ENCODE peak calls at places on chromosomes 3 and 15, in six cellular contexts. One of them, this sample, is unnamed.
A peak's percentile ranks its signal among the peaks of the same experiment; 100 is the strongest.

GRCh38 chr15:48168626-48169025 is 9.5 kb downstream of the MYEF2 start:
- DNase-seq in mucosa of descending colon: no peak
- DNase-seq in psoas muscle: no peak
- DNase-seq in fibroblast of lung: no peak
- DNase-seq in spleen: no peak
- DNase-seq in cardiac muscle cell: no peak
- DNase-seq in this sample: no peak

GRCh38 chr15:65067645-65068416 is at the start of gene RASL12:
- DNase-seq in spleen: no peak
- DNase-seq in psoas muscle: no peak
- DNase-seq in fibroblast of lung: peak; percentile 34
- DNase-seq in cardiac muscle cell: no peak
- DNase-seq in mucosa of descending colon: no peak
- DNase-seq in this sample: peak; percentile 78

GRCh38 chr3:67614195-67614594 is 40.2 kb downstream of the SUCLG2 start:
- DNase-seq in cardiac muscle cell: no peak
- DNase-seq in psoas muscle: no peak
- DNase-seq in mucosa of descending colon: no peak
- DNase-seq in fibroblast of lung: no peak
- DNase-seq in spleen: no peak
- DNase-seq in this sample: peak; percentile 44

GRCh38 chr15:91926871-91927270 is 73.4 kb downstream of the SLCO3A1 start:
- DNase-seq in fibroblast of lung: no peak
- DNase-seq in cardiac muscle cell: peak; percentile 85
- DNase-seq in spleen: no peak
- DNase-seq in mucosa of descending colon: no peak
- DNase-seq in psoas muscle: no peak
- DNase-seq in this sample: no peak

GRCh38 chr15:89785771-89786135 is 9.6 kb downstream of the MESP2 start:
- DNase-seq in psoas muscle: no peak
- DNase-seq in spleen: no peak
- DNase-seq in cardiac muscle cell: peak; percentile 76
- DNase-seq in mucosa of descending colon: no peak
- DNase-seq in fibroblast of lung: no peak
- DNase-seq in this sample: no peak

GRCh38 chr3:178454714-178455113 is 81.5 kb upstream of the KCNMB2 start:
- DNase-seq in fibroblast of lung: peak; percentile 58
- DNase-seq in psoas muscle: peak; percentile 45
- DNase-seq in spleen: no peak
- DNase-seq in cardiac muscle cell: peak; percentile 70
- DNase-seq in mucosa of descending colon: peak; percentile 49
- DNase-seq in this sample: peak; percentile 33

GRCh38 chr3:112013058-112013783 is 14.5 kb downstream of the TAGLN3 start:
- DNase-seq in cardiac muscle cell: peak; percentile 85
- DNase-seq in psoas muscle: peak; percentile 51
- DNase-seq in fibroblast of lung: peak; percentile 84
- DNase-seq in mucosa of descending colon: peak; percentile 59
- DNase-seq in spleen: peak; percentile 83
- DNase-seq in this sample: peak; percentile 80

GRCh38 chr3:124053871-124054270 is 61.9 kb upstream of the ROPN1 start:
- DNase-seq in spleen: no peak
- DNase-seq in cardiac muscle cell: no peak
- DNase-seq in psoas muscle: no peak
- DNase-seq in fibroblast of lung: no peak
- DNase-seq in mucosa of descending colon: no peak
- DNase-seq in this sample: no peak

GRCh38 chr3:4809970-4810369 is 169.3 kb upstream of the BHLHE40 start:
- DNase-seq in spleen: no peak
- DNase-seq in fibroblast of lung: no peak
- DNase-seq in mucosa of descending colon: no peak
- DNase-seq in cardiac muscle cell: no peak
- DNase-seq in psoas muscle: no peak
- DNase-seq in this sample: no peak

GRCh38 chr15:37788767-37789391 is 145.6 kb upstream of the TMCO5A start:
- DNase-seq in spleen: no peak
- DNase-seq in fibroblast of lung: no peak
- DNase-seq in mucosa of descending colon: no peak
- DNase-seq in psoas muscle: no peak
- DNase-seq in cardiac muscle cell: no peak
- DNase-seq in this sample: no peak

GRCh38 chr15:89081878-89082277 is 6.4 kb upstream of the ABHD2 start:
- DNase-seq in cardiac muscle cell: no peak
- DNase-seq in psoas muscle: no peak
- DNase-seq in spleen: no peak
- DNase-seq in fibroblast of lung: no peak
- DNase-seq in mucosa of descending colon: no peak
- DNase-seq in this sample: no peak

GRCh38 chr3:158313344-158313927 is 203.5 kb downstream of the RSRC1 start:
- DNase-seq in cardiac muscle cell: peak; percentile 53
- DNase-seq in spleen: no peak
- DNase-seq in fibroblast of lung: peak; percentile 48
- DNase-seq in psoas muscle: no peak
- DNase-seq in mucosa of descending colon: no peak
- DNase-seq in this sample: peak; percentile 27

GRCh38 chr15:25170113-25170731 is 215.4 kb downstream of the SNRPN start:
- DNase-seq in spleen: peak; percentile 65
- DNase-seq in cardiac muscle cell: no peak
- DNase-seq in psoas muscle: peak; percentile 4
- DNase-seq in mucosa of descending colon: peak; percentile 33
- DNase-seq in fibroblast of lung: no peak
- DNase-seq in this sample: no peak
- H3K9me3 ChIP-seq in spleen: peaks cover 45% of the 10 kb centered on the region
- H3K9me3 ChIP-seq in cardiac muscle cell: no peaks in the 10 kb centered on the region
- H3K9me3 ChIP-seq in psoas muscle: peaks cover 17% of the 10 kb centered on the region
- H3K9me3 ChIP-seq in mucosa of descending colon: peaks cover 77% of the 10 kb centered on the region
- H3K9me3 ChIP-seq in fibroblast of lung: no peaks in the 10 kb centered on the region
- H3K9me3 ChIP-seq in this sample: peaks cover 5% of the 10 kb centered on the region

DNA sequence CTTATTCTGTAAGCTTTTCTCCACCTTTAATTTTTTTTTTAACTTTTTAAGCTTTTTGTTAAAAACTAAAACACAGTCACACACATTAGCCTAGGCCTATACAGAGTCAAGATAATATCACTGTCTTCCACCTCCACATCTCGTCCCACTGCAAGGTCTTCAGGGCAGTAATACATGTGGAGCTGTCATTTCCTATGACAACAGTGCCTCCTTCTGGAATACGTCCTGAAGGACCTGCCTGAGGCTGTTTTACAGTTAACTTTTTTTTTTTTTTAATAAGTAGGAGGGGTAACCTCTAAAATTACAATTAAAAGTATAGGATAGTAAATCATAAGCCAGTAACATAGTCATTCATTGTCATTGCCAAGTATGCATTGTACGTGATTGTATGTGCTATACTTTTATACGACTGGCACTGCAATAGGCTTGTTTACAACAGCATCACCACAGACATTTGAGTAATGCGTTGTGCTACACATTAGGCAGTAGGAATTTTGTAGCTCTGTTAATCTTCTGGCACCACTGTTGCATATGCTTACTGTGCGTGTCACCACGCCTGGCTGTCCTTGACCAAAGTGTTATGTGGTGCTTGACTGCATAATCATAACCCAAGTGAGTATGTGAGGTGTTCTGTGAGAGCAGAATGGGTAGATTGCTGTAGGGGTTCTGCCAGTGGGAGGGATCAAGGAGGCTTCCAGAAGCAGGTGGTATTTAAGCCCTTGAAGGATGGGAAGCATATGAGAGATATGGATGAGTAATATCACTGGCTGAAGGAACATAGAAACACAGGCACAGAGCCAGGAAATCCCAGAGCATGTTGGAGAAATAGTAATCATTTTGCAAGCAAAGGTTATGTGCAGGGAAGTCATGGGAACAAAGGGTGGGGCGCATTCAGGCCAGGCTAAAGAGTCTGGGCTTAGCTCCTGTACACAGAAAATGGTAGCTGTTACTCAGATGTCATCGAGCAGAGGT is 18.3 kb downstream of the FBXO22 start:
- DNase-seq in cardiac muscle cell: peak; percentile 84
- DNase-seq in psoas muscle: peak; percentile 17
- DNase-seq in fibroblast of lung: peak; percentile 92
- DNase-seq in mucosa of descending colon: no peak
- DNase-seq in spleen: no peak
- DNase-seq in this sample: peak; percentile 67
- TF ChIP-seq CTCF in cardiac muscle cell: peak; percentile 49
- TF ChIP-seq CTCF in psoas muscle: peak; percentile 32
- TF ChIP-seq CTCF in fibroblast of lung: peak; percentile 52
- TF ChIP-seq CTCF in mucosa of descending colon: peak; percentile 23
- TF ChIP-seq CTCF in spleen: peak; percentile 35
- TF ChIP-seq CTCF in this sample: peak; percentile 67

DNA sequence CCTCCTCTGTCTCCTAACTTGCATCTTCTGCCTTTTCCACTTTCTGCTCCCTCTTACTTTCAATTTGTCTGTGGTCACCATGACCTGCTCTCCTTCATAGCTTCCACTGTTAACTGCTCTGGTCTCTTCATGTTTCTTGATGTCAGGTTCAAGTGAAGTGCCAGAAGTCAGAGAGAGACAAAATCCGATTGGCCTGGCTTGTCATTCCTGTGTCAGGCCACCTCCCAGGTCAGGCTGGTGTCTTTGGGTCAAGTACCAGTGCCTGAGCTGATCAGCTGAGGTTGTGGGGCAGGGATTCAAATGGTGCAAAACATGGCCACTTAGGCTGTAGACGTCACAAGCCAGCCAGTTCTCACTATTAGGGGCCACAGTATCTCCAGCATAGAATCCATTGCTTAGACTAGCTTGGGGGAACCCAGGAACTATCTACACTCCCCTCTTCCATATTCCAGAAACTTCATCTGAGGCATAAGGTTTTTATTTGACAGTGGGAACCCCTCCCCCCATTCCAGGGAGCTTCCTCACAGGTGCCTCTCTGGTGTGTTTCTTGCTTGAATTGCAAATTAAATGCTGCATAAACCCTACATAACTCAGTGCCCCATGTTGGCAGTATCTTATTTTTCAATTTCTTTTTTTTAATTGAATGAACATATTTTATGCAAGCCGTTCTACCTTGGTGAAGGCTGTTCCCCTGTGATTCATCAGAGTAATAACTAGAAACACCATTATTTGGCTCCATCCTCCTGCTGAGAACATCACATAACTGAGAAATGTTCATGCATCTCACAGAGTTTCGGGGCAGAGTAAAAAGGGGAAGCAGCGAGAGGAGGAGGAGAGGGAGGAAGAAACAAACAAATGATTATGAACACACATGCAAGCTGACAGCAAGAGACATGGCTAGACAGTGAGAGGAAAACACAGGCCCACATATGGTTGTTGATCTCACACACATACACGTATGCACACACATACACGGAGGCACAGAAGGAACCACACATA is 175.8 kb downstream of the TLE3 start:
- DNase-seq in fibroblast of lung: no peak
- DNase-seq in spleen: no peak
- DNase-seq in psoas muscle: no peak
- DNase-seq in cardiac muscle cell: no peak
- DNase-seq in mucosa of descending colon: no peak
- DNase-seq in this sample: no peak
- H3K9me3 ChIP-seq in fibroblast of lung: no peaks in the 10 kb centered on the region
- H3K9me3 ChIP-seq in spleen: peaks cover 9% of the 10 kb centered on the region
- H3K9me3 ChIP-seq in psoas muscle: peaks cover 13% of the 10 kb centered on the region
- H3K9me3 ChIP-seq in cardiac muscle cell: no peaks in the 10 kb centered on the region
- H3K9me3 ChIP-seq in mucosa of descending colon: peaks cover 14% of the 10 kb centered on the region
- H3K9me3 ChIP-seq in this sample: peaks cover 11% of the 10 kb centered on the region

GRCh38 chr3:134033315-134033996 is 3.7 kb upstream of the SLCO2A1 start:
- DNase-seq in cardiac muscle cell: no peak
- DNase-seq in fibroblast of lung: no peak
- DNase-seq in mucosa of descending colon: no peak
- DNase-seq in spleen: no peak
- DNase-seq in psoas muscle: no peak
- DNase-seq in this sample: no peak
- TF ChIP-seq CTCF in cardiac muscle cell: no peak
- TF ChIP-seq CTCF in fibroblast of lung: no peak
- TF ChIP-seq CTCF in mucosa of descending colon: no peak
- TF ChIP-seq CTCF in spleen: no peak
- TF ChIP-seq CTCF in psoas muscle: no peak
- TF ChIP-seq CTCF in this sample: no peak

GRCh38 chr15:26598704-26599103 is 174.2 kb downstream of the GABRB3 start:
- DNase-seq in spleen: no peak
- DNase-seq in cardiac muscle cell: no peak
- DNase-seq in psoas muscle: no peak
- DNase-seq in mucosa of descending colon: no peak
- DNase-seq in fibroblast of lung: no peak
- DNase-seq in this sample: no peak
- H3K9me3 ChIP-seq in spleen: peaks cover 31% of the 10 kb centered on the region
- H3K9me3 ChIP-seq in cardiac muscle cell: no peaks in the 10 kb centered on the region
- H3K9me3 ChIP-seq in psoas muscle: peaks cover 8% of the 10 kb centered on the region
- H3K9me3 ChIP-seq in mucosa of descending colon: peaks cover 67% of the 10 kb centered on the region
- H3K9me3 ChIP-seq in fibroblast of lung: no peaks in the 10 kb centered on the region
- H3K9me3 ChIP-seq in this sample: peaks cover 5% of the 10 kb centered on the region

DNA sequence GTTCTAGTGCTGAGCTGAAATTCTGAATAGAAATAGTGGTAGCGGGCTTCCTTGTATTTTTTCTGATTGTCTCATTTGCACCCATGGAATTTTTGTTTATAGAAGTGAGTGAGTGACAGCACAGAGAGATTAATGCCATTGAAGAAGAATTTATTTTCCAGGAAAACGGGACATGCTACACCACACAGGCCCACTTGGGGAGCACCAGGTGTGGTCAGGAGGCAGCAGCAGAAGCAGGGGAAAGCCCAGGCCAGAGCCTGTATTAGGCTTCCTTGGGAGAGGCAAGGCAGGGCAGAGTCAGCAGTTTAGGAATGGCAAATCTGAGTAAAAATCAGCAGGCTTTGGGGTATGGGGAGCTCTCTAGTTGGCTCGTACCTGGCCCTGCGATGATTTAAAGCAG is 88.4 kb upstream of the ATP11B start:
- DNase-seq in cardiac muscle cell: no peak
- DNase-seq in fibroblast of lung: no peak
- DNase-seq in spleen: no peak
- DNase-seq in mucosa of descending colon: no peak
- DNase-seq in psoas muscle: no peak
- DNase-seq in this sample: peak; percentile 48
- TF ChIP-seq CTCF in cardiac muscle cell: no peak
- TF ChIP-seq CTCF in fibroblast of lung: no peak
- TF ChIP-seq CTCF in spleen: no peak
- TF ChIP-seq CTCF in mucosa of descending colon: no peak
- TF ChIP-seq CTCF in psoas muscle: no peak
- TF ChIP-seq CTCF in this sample: peak; percentile 41

GRCh38 chr3:138657508-138657907 is 48.9 kb downstream of the FAIM start:
- DNase-seq in fibroblast of lung: no peak
- DNase-seq in spleen: no peak
- DNase-seq in cardiac muscle cell: no peak
- DNase-seq in mucosa of descending colon: no peak
- DNase-seq in psoas muscle: no peak
- DNase-seq in this sample: no peak

GRCh38 chr3:138649134-138649533 is 40.6 kb downstream of the FAIM start:
- DNase-seq in cardiac muscle cell: no peak
- DNase-seq in spleen: no peak
- DNase-seq in mucosa of descending colon: no peak
- DNase-seq in fibroblast of lung: no peak
- DNase-seq in psoas muscle: no peak
- DNase-seq in this sample: no peak

DNA sequence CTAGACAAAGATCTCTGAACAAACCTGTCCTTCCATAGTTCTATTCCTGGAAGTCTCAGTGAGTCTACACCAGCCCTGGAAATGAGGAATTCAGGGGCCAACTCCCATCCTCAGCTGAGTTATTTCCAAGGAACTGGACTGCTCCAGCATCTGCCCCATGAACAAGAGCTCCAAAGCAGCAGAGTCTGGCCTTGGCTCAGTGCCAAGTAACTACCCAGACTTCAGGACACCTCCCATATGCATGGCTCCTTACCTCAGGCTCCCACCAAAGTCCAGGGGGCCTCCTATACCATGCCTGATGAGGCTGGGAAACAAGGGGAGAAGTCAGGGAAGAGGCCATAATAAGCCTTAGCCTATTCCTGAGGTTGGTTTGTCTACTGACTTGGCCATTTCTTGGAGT is 45.0 kb downstream of the FAIM start:
- DNase-seq in psoas muscle: no peak
- DNase-seq in spleen: no peak
- DNase-seq in mucosa of descending colon: no peak
- DNase-seq in fibroblast of lung: no peak
- DNase-seq in cardiac muscle cell: no peak
- DNase-seq in this sample: no peak
- H3K9me3 ChIP-seq in psoas muscle: no peaks in the 10 kb centered on the region
- H3K9me3 ChIP-seq in spleen: no peaks in the 10 kb centered on the region
- H3K9me3 ChIP-seq in mucosa of descending colon: peaks cover 8% of the 10 kb centered on the region
- H3K9me3 ChIP-seq in fibroblast of lung: no peaks in the 10 kb centered on the region
- H3K9me3 ChIP-seq in cardiac muscle cell: no peaks in the 10 kb centered on the region
- H3K9me3 ChIP-seq in this sample: no peaks in the 10 kb centered on the region

This sample was measured in neural progenitor cell.